ENCODE peak calls at places on chromosomes 13 and 19, in eight cellular contexts. One of them, this sample, is unnamed.

GRCh38 chr19:32018014-32018413 is 327.4 kb upstream of the ZNF507 start:
- DNase-seq in glomerular endothelial cell: no peak
- DNase-seq in omental fat pad: no peak
- DNase-seq in dermis blood vessel endothelial cell: no peak
- DNase-seq in HAP-1: no peak
- DNase-seq in cardiac muscle cell: peak
- DNase-seq in neural crest cell: no peak
- DNase-seq in AG20443: peak
- DNase-seq in this sample: no peak

GRCh38 chr13:98488736-98489135 is 88.2 kb downstream of the STK24 start:
- DNase-seq in HAP-1: no peak
- DNase-seq in cardiac muscle cell: no peak
- DNase-seq in AG20443: no peak
- DNase-seq in glomerular endothelial cell: no peak
- DNase-seq in neural crest cell: no peak
- DNase-seq in omental fat pad: no peak
- DNase-seq in dermis blood vessel endothelial cell: no peak
- DNase-seq in this sample: no peak

GRCh38 chr19:35703343-35703742 is 1.0 kb upstream of the ZBTB32 start:
- DNase-seq in cardiac muscle cell: no peak
- DNase-seq in HAP-1: no peak
- DNase-seq in neural crest cell: no peak
- DNase-seq in AG20443: no peak
- DNase-seq in dermis blood vessel endothelial cell: no peak
- DNase-seq in glomerular endothelial cell: no peak
- DNase-seq in omental fat pad: no peak
- DNase-seq in this sample: no peak

GRCh38 chr19:1097810-1098176 is 2.6 kb upstream of the POLR2E start:
- DNase-seq in AG20443: no peak
- DNase-seq in omental fat pad: no peak
- DNase-seq in dermis blood vessel endothelial cell: no peak
- DNase-seq in neural crest cell: no peak
- DNase-seq in HAP-1: no peak
- DNase-seq in cardiac muscle cell: no peak
- DNase-seq in glomerular endothelial cell: no peak
- DNase-seq in this sample: no peak

GRCh38 chr13:46551410-46552301 is 1.3 kb upstream of the LRCH1 start:
- DNase-seq in AG20443: peak
- DNase-seq in cardiac muscle cell: peak
- DNase-seq in omental fat pad: peak
- DNase-seq in HAP-1: peak
- DNase-seq in neural crest cell: peak
- DNase-seq in dermis blood vessel endothelial cell: peak
- DNase-seq in glomerular endothelial cell: peak
- DNase-seq in this sample: peak

GRCh38 chr19:3868770-3869456 is at the start of gene ZFR2:
- DNase-seq in HAP-1: no peak
- DNase-seq in AG20443: no peak
- DNase-seq in omental fat pad: no peak
- DNase-seq in neural crest cell: peak
- DNase-seq in glomerular endothelial cell: no peak
- DNase-seq in cardiac muscle cell: no peak
- DNase-seq in dermis blood vessel endothelial cell: no peak
- DNase-seq in this sample: no peak

GRCh38 chr13:106533101-106533939 is 2.1 kb downstream of the EFNB2 start:
- DNase-seq in glomerular endothelial cell: no peak
- DNase-seq in cardiac muscle cell: peak
- DNase-seq in neural crest cell: peak
- DNase-seq in AG20443: peak
- DNase-seq in omental fat pad: peak
- DNase-seq in HAP-1: no peak
- DNase-seq in dermis blood vessel endothelial cell: peak
- DNase-seq in this sample: peak

GRCh38 chr13:51066091-51066831 is 44.8 kb downstream of the C13orf42 start:
- DNase-seq in glomerular endothelial cell: peak
- DNase-seq in HAP-1: no peak
- DNase-seq in neural crest cell: no peak
- DNase-seq in omental fat pad: no peak
- DNase-seq in AG20443: no peak
- DNase-seq in cardiac muscle cell: peak
- DNase-seq in dermis blood vessel endothelial cell: peak
- DNase-seq in this sample: no peak

GRCh38 chr13:40668335-40668734 is 1.9 kb upstream of the FOXO1 start:
- DNase-seq in neural crest cell: no peak
- DNase-seq in HAP-1: no peak
- DNase-seq in dermis blood vessel endothelial cell: peak
- DNase-seq in cardiac muscle cell: peak
- DNase-seq in AG20443: peak
- DNase-seq in glomerular endothelial cell: no peak
- DNase-seq in omental fat pad: no peak
- DNase-seq in this sample: no peak